ENCODE peak calls at places on chromosomes 12 and 14, in four cellular contexts. Q is MM.1S, R is GM13977, S is MCF 10A. I is an unnamed sample.
A peak's percentile ranks its signal among the peaks of the same experiment; 100 is the strongest.

GRCh38 chr12:95164656-95165055 is 52.6 kb downstream of the FGD6 start:
- DNase-seq in Q (no peak), R (no peak), S (no peak), I (no peak)

GRCh38 chr14:93949511-93950075 is 22.4 kb downstream of the FAM181A start:
- DNase-seq in Q (no peak), R (no peak), S (no peak), I (no peak)

GRCh38 chr14:75886661-75887348 is 95.0 kb downstream of the TGFB3 start:
- DNase-seq in Q (no peak), R (no peak), S (peak; percentile 48), I (no peak)

GRCh38 chr14:61257469-61258057 is 23.6 kb downstream of the TMEM30B start:
- DNase-seq in Q (no peak), R (no peak), S (no peak), I (no peak)

GRCh38 chr14:21308132-21308478 is 28.2 kb downstream of the RPGRIP1 start:
- DNase-seq in Q (peak; percentile 48), R (peak; percentile 45), S (no peak), I (no peak)

GRCh38 chr12:34395056-34396005 is 373.0 kb downstream of the ALG10 start:
- DNase-seq in Q (no peak), R (peak; percentile 4), S (no peak), I (peak; percentile 6)

GRCh38 chr14:89137514-89138163 is 279.4 kb downstream of the FOXN3 start:
- DNase-seq in Q (no peak), R (no peak), S (peak; percentile 99), I (no peak)

GRCh38 chr14:61111145-61112130 is 130.4 kb downstream of the SLC38A6 start:
- DNase-seq in Q (no peak), R (no peak), S (no peak), I (no peak)

GRCh38 chr12:45122776-45123380 is 72.0 kb upstream of the DBX2 start:
- DNase-seq in Q (peak; percentile 43), R (no peak), S (peak; percentile 50), I (no peak)

GRCh38 chr12:130606245-130606644 is 109.9 kb downstream of the RIMBP2 start:
- DNase-seq in Q (no peak), R (no peak), S (no peak), I (no peak)

GRCh38 chr14:33611405-33612183 is 339.3 kb downstream of the EGLN3 start:
- DNase-seq in Q (no peak), R (no peak), S (peak; percentile 47), I (no peak)

GRCh38 chr14:25050494-25051170 is 685 bp upstream of the STXBP6 start:
- DNase-seq in Q (no peak), R (no peak), S (no peak), I (no peak)

GRCh38 chr12:96233941-96234461 is 39.8 kb downstream of the ELK3 start:
- DNase-seq in Q (no peak), R (no peak), S (peak; percentile 95), I (no peak)

GRCh38 chr14:57889245-57889644 is 23.4 kb upstream of the SLC35F4 start:
- DNase-seq in Q (no peak), R (no peak), S (peak; percentile 92), I (no peak)

GRCh38 chr12:111025301-111025700 is 104.9 kb upstream of the MYL2 start:
- DNase-seq in Q (no peak), R (no peak), S (no peak), I (no peak)

GRCh38 chr12:50333441-50333840 is 50.1 kb upstream of the LIMA1 start:
- DNase-seq in Q (no peak), R (no peak), S (no peak), I (no peak)

GRCh38 chr12:75208851-75209781 is 523 bp downstream of the KCNC2 start:
- DNase-seq in Q (no peak), R (peak; percentile 34), S (peak; percentile 26), I (peak; percentile 28)

GRCh38 chr12:22101749-22102243 is 55.8 kb downstream of the CMAS start:
- DNase-seq in Q (no peak), R (no peak), S (peak; percentile 86), I (no peak)

DNA sequence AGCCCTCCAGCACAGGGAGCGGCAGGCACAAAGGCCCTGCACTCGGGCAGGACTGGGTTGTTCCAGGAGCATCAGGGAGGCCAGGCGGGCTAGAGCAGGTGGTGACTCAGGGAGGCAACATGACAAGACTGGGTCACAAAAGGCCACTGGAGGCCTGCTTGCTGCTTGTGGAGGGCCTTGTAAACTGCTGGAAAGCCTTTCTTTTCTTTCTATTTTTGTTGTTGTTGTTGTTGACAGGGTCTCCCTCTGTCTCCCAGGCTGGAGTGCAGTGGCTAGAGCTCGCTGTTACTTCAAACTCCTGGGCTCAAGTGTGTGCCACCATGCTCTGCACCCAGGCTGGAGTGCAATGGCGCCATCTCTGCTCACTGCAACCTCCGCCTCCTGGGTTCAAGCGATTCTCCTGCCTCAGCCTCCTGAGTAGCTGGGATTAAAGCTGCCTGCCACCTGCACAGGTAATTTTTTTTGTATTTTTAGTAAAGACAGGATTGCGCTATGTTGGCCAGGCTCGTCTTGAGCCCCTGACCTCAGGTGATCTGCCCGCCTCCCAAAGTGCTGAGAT is 11.8 kb upstream of the RCOR1 start:
- DNase-seq in Q (no peak), R (no peak), S (no peak), I (no peak)
- TF ChIP-seq CTCF in Q (no peak), R (no peak), S (no peak), I (no peak)

GRCh38 chr12:47818007-47818376 is 1.7 kb downstream of the HDAC7 start:
- DNase-seq in Q (no peak), R (no peak), S (no peak), I (no peak)
- TF ChIP-seq CTCF in Q (peak; percentile 5), R (no peak), S (no peak), I (no peak)

GRCh38 chr12:117671734-117672133 is 297.1 kb downstream of the KSR2 start:
- DNase-seq in Q (no peak), R (peak; percentile 31), S (peak; percentile 52), I (peak; percentile 35)
- TF ChIP-seq CTCF in Q (peak; percentile 38), R (peak; percentile 56), S (peak; percentile 53), I (peak; percentile 47)

DNA sequence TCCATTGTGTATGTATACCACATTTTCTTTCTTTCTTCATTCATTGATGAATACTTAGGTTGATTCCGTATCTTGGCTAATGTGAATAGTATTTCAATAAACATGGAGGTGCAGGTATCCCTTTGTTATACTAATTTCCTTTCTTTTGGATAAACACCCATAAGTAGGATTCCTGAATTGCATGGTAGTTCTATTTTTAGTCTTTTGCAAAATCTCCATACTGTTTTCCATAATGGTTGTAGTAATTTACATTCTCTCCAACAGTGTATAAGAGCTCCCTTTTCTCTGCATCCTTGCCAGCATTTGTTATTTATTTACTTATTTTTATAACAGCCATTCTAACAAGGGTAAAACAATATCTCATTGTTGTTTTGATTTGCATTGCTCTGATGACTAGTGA is 36.6 kb downstream of the PIK3C2G start:
- DNase-seq in Q (no peak), R (no peak), S (no peak), I (no peak)
- TF ChIP-seq CTCF in Q (no peak), R (no peak), S (no peak), I (no peak)

DNA sequence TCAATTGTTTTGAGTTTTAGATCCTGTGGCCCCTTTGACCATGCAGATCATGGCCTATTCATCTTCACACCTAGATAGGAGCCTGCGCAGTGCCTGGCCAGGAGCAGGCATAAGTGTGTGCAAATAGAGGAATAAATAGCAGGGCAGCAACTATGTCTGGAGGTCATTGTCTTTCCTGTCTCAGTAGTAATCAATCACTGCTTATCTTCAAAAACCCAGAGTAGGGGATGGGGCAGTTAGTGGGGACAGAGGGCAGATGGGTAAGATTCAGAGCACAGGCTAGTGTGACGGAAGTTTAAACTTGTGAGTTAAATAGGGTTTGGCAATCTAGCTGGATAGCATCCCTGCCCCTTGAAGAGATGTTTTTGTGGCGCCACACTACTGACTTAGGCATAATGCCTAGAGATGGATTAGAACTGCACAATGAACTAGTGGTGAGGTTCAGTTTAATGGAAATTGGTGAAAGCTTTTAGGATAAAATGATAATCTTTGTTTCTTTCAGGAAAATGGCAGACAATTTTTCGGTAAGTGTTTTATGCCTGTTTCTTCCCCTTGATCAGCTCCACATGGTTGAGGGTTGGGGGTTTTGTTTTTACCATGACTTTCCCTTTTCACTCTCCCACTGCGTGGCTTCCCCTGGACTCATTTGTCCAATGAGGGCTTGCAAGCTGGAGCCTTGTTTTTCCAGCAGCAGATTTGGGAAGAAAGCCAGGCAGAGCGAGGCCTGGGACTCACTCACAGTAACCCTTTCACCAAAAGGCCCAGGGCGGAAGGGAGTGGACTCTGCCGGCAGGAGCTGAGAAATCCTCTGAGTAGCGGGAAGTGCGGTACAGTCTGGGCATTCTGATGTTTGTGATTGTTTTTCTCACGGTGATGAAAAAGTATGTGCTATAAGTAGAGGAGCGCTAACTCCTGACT is 8.1 kb downstream of the LGALS3 start:
- DNase-seq in Q (no peak), R (no peak), S (peak; percentile 62), I (no peak)
- TF ChIP-seq CTCF in Q (no peak), R (no peak), S (no peak), I (no peak)

GRCh38 chr12:51891843-51892242 is 3.9 kb downstream of the ANKRD33 start:
- DNase-seq in Q (no peak), R (no peak), S (no peak), I (no peak)
- TF ChIP-seq CTCF in Q (peak; percentile 40), R (peak; percentile 25), S (peak; percentile 36), I (peak; percentile 12)

I was measured in GM10248.